ENCODE peak calls at places on chromosomes 4 and X, in eight cellular contexts. D, O, H, U, B, I, N and Z are unnamed samples.

GRCh38 chr4:11914406-11914805 is 485.7 kb upstream of the HS3ST1 start:
- DNase-seq in D (no peak), O (peak), H (no peak), U (no peak), B (no peak), I (no peak), N (no peak), Z (no peak)

GRCh38 chr4:165991325-165992180 is 118.5 kb downstream of the TLL1 start:
- DNase-seq in D (no peak), O (no peak), H (no peak), U (no peak), B (no peak), I (peak), N (no peak), Z (no peak)

GRCh38 chrX:153598541-153599191 is at the start of gene CCNQ:
- DNase-seq in D (peak), O (no peak), H (peak), U (no peak), B (peak), I (no peak), N (peak), Z (peak)

GRCh38 chr4:8275511-8275910 is 6.0 kb downstream of the HTRA3 start:
- DNase-seq in D (no peak), O (no peak), H (no peak), U (no peak), B (no peak), I (no peak), N (no peak), Z (no peak)

GRCh38 chrX:154307207-154307606 is 11.6 kb downstream of the TKTL1 start:
- DNase-seq in D (no peak), O (no peak), H (no peak), U (no peak), B (no peak), I (no peak), N (no peak), Z (no peak)

GRCh38 chrX:120316587-120317283 is 5.5 kb upstream of the TMEM255A start:
- DNase-seq in D (no peak), O (no peak), H (no peak), U (no peak), B (no peak), I (peak), N (no peak), Z (no peak)

GRCh38 chrX:136806891-136807410 is 26.2 kb upstream of the ARHGEF6 start:
- DNase-seq in D (no peak), O (no peak), H (no peak), U (no peak), B (no peak), I (no peak), N (no peak), Z (no peak)

GRCh38 chr4:84503495-84504437 is 4.7 kb upstream of the NKX6-1 start:
- DNase-seq in D (no peak), O (no peak), H (peak), U (no peak), B (no peak), I (peak), N (no peak), Z (peak)

GRCh38 chr4:7547368-7548040 is 112.8 kb upstream of the PSAPL1 start:
- DNase-seq in D (no peak), O (no peak), H (no peak), U (no peak), B (no peak), I (no peak), N (no peak), Z (no peak)

GRCh38 chr4:174681723-174682300 is 147.2 kb downstream of the GLRA3 start:
- DNase-seq in D (no peak), O (no peak), H (no peak), U (no peak), B (no peak), I (peak), N (no peak), Z (no peak)

GRCh38 chrX:79366888-79367749 is at the start of gene ITM2A:
- DNase-seq in D (peak), O (peak), H (peak), U (peak), B (peak), I (no peak), N (peak), Z (peak)

GRCh38 chr4:76772498-76773106 is 125.3 kb downstream of the SOWAHB start:
- DNase-seq in D (no peak), O (no peak), H (no peak), U (no peak), B (no peak), I (peak), N (no peak), Z (no peak)

GRCh38 chr4:125268065-125268755 is 46.5 kb upstream of the FAT4 start:
- DNase-seq in D (no peak), O (no peak), H (no peak), U (no peak), B (no peak), I (no peak), N (no peak), Z (no peak)

GRCh38 chr4:147927377-147928137 is 195.7 kb downstream of the ARHGAP10 start:
- DNase-seq in D (no peak), O (no peak), H (no peak), U (no peak), B (no peak), I (no peak), N (no peak), Z (no peak)

GRCh38 chr4:78710536-78710935 is 65.6 kb upstream of the BMP2K start:
- DNase-seq in D (no peak), O (no peak), H (no peak), U (no peak), B (no peak), I (peak), N (no peak), Z (no peak)

GRCh38 chr4:144894525-144894924 is 203.5 kb downstream of the ANAPC10 start:
- DNase-seq in D (no peak), O (no peak), H (no peak), U (no peak), B (no peak), I (peak), N (no peak), Z (no peak)

GRCh38 chrX:53438174-53438831 is 4.1 kb upstream of the HSD17B10 start:
- DNase-seq in D (no peak), O (no peak), H (no peak), U (no peak), B (no peak), I (no peak), N (no peak), Z (no peak)

GRCh38 chr4:119518230-119518892 is 110.2 kb downstream of the PDE5A start:
- DNase-seq in D (no peak), O (no peak), H (no peak), U (no peak), B (no peak), I (no peak), N (no peak), Z (no peak)

GRCh38 chr4:10015140-10015753 is 6.0 kb downstream of the SLC2A9 start:
- DNase-seq in D (no peak), O (peak), H (peak), U (no peak), B (no peak), I (no peak), N (no peak), Z (peak)

GRCh38 chr4:8081621-8082516 is 76.7 kb downstream of the ABLIM2 start:
- DNase-seq in D (no peak), O (no peak), H (no peak), U (no peak), B (no peak), I (no peak), N (no peak), Z (no peak)

GRCh38 chr4:152808670-152809069 is 28.9 kb downstream of the ARFIP1 start:
- DNase-seq in D (no peak), O (no peak), H (peak), U (no peak), B (no peak), I (no peak), N (no peak), Z (no peak)

GRCh38 chr4:26780524-26780923 is 80.1 kb upstream of the STIM2 start:
- DNase-seq in D (no peak), O (no peak), H (no peak), U (no peak), B (no peak), I (no peak), N (no peak), Z (no peak)

GRCh38 chrX:33892670-33893069 is 239.4 kb downstream of the FAM47A start:
- DNase-seq in D (no peak), O (no peak), H (no peak), U (no peak), B (no peak), I (no peak), N (no peak), Z (no peak)

GRCh38 chr4:5635826-5636196 is 72.5 kb downstream of the EVC2 start:
- DNase-seq in D (no peak), O (no peak), H (no peak), U (no peak), B (no peak), I (peak), N (no peak), Z (no peak)

GRCh38 chrX:16825306-16826035 is 39.2 kb downstream of the TXLNG start:
- DNase-seq in D (no peak), O (no peak), H (no peak), U (no peak), B (no peak), I (peak), N (no peak), Z (no peak)

GRCh38 chr4:139643042-139643895 is 22.4 kb upstream of the MGST2 start:
- DNase-seq in D (no peak), O (no peak), H (no peak), U (no peak), B (no peak), I (no peak), N (no peak), Z (no peak)

GRCh38 chr4:139768913-139769312 is 103.3 kb downstream of the MGST2 start:
- DNase-seq in D (no peak), O (no peak), H (no peak), U (no peak), B (no peak), I (no peak), N (no peak), Z (no peak)

GRCh38 chrX:107551546-107551945 is 76.8 kb upstream of the PRPS1 start:
- DNase-seq in D (no peak), O (no peak), H (no peak), U (no peak), B (no peak), I (no peak), N (no peak), Z (no peak)

GRCh38 chrX:30735839-30736238 is 82.6 kb downstream of the GK start:
- DNase-seq in D (peak), O (peak), H (peak), U (peak), B (peak), I (peak), N (peak), Z (peak)

GRCh38 chr4:4852591-4853362 is 6.7 kb upstream of the MSX1 start:
- DNase-seq in D (no peak), O (peak), H (peak), U (no peak), B (no peak), I (peak), N (no peak), Z (peak)

GRCh38 chr4:26821677-26822503 is 38.8 kb upstream of the STIM2 start:
- DNase-seq in D (no peak), O (no peak), H (no peak), U (no peak), B (no peak), I (no peak), N (no peak), Z (no peak)